ENCODE peak calls at places on chromosome 7, in four cellular contexts. One of them, this sample, is unnamed.

GRCh38 chr7:19116121-19117080 is 1.0 kb downstream of the TWIST1 start:
- DNase-seq in MM.1S: peak; percentile 24
- DNase-seq in HCT116: no peak
- DNase-seq in left ventricle myocardium inferior: no peak
- DNase-seq in this sample: no peak

GRCh38 chr7:19378340-19378704 is 233.1 kb upstream of the FERD3L start:
- DNase-seq in MM.1S: no peak
- DNase-seq in HCT116: no peak
- DNase-seq in left ventricle myocardium inferior: no peak
- DNase-seq in this sample: no peak

GRCh38 chr7:80428161-80429054 is 83.5 kb downstream of the GNAT3 start:
- DNase-seq in MM.1S: peak; percentile 19
- DNase-seq in HCT116: peak; percentile 54
- DNase-seq in left ventricle myocardium inferior: no peak
- DNase-seq in this sample: peak; percentile 18

GRCh38 chr7:127967276-127967675 is 64.0 kb downstream of the LRRC4 start:
- DNase-seq in MM.1S: no peak
- DNase-seq in HCT116: no peak
- DNase-seq in left ventricle myocardium inferior: no peak
- DNase-seq in this sample: no peak

GRCh38 chr7:158175779-158176178 is 411.8 kb downstream of the PTPRN2 start:
- DNase-seq in MM.1S: no peak
- DNase-seq in HCT116: no peak
- DNase-seq in left ventricle myocardium inferior: no peak
- DNase-seq in this sample: no peak

GRCh38 chr7:70766109-70766508 is 365.8 kb upstream of the GALNT17 start:
- DNase-seq in MM.1S: no peak
- DNase-seq in HCT116: no peak
- DNase-seq in left ventricle myocardium inferior: no peak
- DNase-seq in this sample: no peak

GRCh38 chr7:32536585-32536984 is 41.3 kb downstream of the AVL9 start:
- DNase-seq in MM.1S: no peak
- DNase-seq in HCT116: peak; percentile 29
- DNase-seq in left ventricle myocardium inferior: no peak
- DNase-seq in this sample: peak; percentile 85

GRCh38 chr7:26081627-26082026 is 70.4 kb upstream of the NFE2L3 start:
- DNase-seq in MM.1S: no peak
- DNase-seq in HCT116: no peak
- DNase-seq in left ventricle myocardium inferior: no peak
- DNase-seq in this sample: no peak

GRCh38 chr7:48279420-48279819 is 108.2 kb downstream of the ABCA13 start:
- DNase-seq in MM.1S: no peak
- DNase-seq in HCT116: no peak
- DNase-seq in left ventricle myocardium inferior: no peak
- DNase-seq in this sample: no peak

GRCh38 chr7:104621332-104621731 is 292.9 kb downstream of the LHFPL3 start:
- DNase-seq in MM.1S: no peak
- DNase-seq in HCT116: no peak
- DNase-seq in left ventricle myocardium inferior: no peak
- DNase-seq in this sample: no peak

GRCh38 chr7:51645298-51645697 is 328.7 kb upstream of the COBL start:
- DNase-seq in MM.1S: no peak
- DNase-seq in HCT116: no peak
- DNase-seq in left ventricle myocardium inferior: no peak
- DNase-seq in this sample: no peak

GRCh38 chr7:32164341-32164996 is 94.3 kb upstream of the PDE1C start:
- DNase-seq in MM.1S: peak; percentile 13
- DNase-seq in HCT116: peak; percentile 43
- DNase-seq in left ventricle myocardium inferior: no peak
- DNase-seq in this sample: no peak

GRCh38 chr7:22992874-22993840 is 20.8 kb downstream of the HYCC1 start:
- DNase-seq in MM.1S: peak; percentile 73
- DNase-seq in HCT116: no peak
- DNase-seq in left ventricle myocardium inferior: no peak
- DNase-seq in this sample: no peak

GRCh38 chr7:121604627-121605296 is 208.7 kb upstream of the FAM3C start:
- DNase-seq in MM.1S: no peak
- DNase-seq in HCT116: no peak
- DNase-seq in left ventricle myocardium inferior: no peak
- DNase-seq in this sample: no peak

GRCh38 chr7:135467207-135467711 is 42.6 kb downstream of the CNOT4 start:
- DNase-seq in MM.1S: no peak
- DNase-seq in HCT116: no peak
- DNase-seq in left ventricle myocardium inferior: no peak
- DNase-seq in this sample: no peak

GRCh38 chr7:50356212-50356944 is 51.9 kb downstream of the IKZF1 start:
- DNase-seq in MM.1S: no peak
- DNase-seq in HCT116: no peak
- DNase-seq in left ventricle myocardium inferior: peak; percentile 46
- DNase-seq in this sample: no peak

GRCh38 chr7:76217942-76218566 is 16.4 kb downstream of the SRRM3 start:
- DNase-seq in MM.1S: no peak
- DNase-seq in HCT116: no peak
- DNase-seq in left ventricle myocardium inferior: no peak
- DNase-seq in this sample: no peak

DNA sequence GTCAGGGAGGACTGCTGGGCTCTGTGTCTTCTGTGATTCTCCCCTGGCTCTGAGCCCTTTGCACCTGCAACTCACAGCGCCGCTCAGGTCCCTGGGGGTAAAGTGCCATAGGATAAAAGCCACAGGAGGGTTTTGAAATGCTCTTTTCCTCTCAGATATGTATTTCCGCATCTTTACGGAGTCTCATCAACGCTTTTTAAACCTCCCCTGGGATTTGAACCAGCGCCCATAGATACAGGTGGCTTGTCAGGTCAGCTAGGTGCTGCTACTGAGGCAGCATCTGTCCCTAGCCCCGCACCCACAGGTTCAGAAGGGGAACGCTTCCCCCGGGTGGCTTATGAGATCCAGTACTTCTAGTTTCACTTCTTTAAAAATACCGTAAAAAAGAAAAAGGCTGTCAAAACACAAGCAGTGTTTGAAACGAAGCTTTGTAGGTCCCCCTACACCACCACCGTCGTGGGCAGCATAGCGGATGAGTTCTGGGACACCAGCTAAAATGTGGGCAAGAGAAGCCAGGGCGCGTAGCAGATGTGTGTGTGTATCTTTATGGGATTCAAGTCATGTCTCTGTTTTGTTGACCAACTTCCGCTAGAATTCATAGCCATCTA is 173.5 kb downstream of the CUX1 start:
- DNase-seq in MM.1S: peak; percentile 84
- DNase-seq in HCT116: no peak
- DNase-seq in left ventricle myocardium inferior: no peak
- DNase-seq in this sample: no peak
- TF ChIP-seq CTCF in MM.1S: peak; percentile 15
- TF ChIP-seq CTCF in HCT116: no peak
- TF ChIP-seq CTCF in left ventricle myocardium inferior: no peak
- TF ChIP-seq CTCF in this sample: no peak

GRCh38 chr7:1040790-1041189 is 3.6 kb upstream of the GPR146 start:
- DNase-seq in MM.1S: no peak
- DNase-seq in HCT116: no peak
- DNase-seq in left ventricle myocardium inferior: no peak
- DNase-seq in this sample: no peak
- H3K4me3 ChIP-seq in MM.1S: no peak overlapping the region
- H3K4me3 ChIP-seq in HCT116: no peak overlapping the region
- H3K4me3 ChIP-seq in left ventricle myocardium inferior: no peak overlapping the region
- H3K4me3 ChIP-seq in this sample: no peak overlapping the region

GRCh38 chr7:143360788-143361551 is 1.5 kb downstream of the FAM131B start:
- DNase-seq in MM.1S: no peak
- DNase-seq in HCT116: no peak
- DNase-seq in left ventricle myocardium inferior: no peak
- DNase-seq in this sample: no peak
- H3K27me3 ChIP-seq in MM.1S: peaks cover 47% of the 10 kb centered on the region
- H3K27me3 ChIP-seq in HCT116: no peaks in the 10 kb centered on the region
- H3K27me3 ChIP-seq in left ventricle myocardium inferior: peaks cover 86% of the 10 kb centered on the region
- H3K27me3 ChIP-seq in this sample: peaks cover 38% of the 10 kb centered on the region

DNA sequence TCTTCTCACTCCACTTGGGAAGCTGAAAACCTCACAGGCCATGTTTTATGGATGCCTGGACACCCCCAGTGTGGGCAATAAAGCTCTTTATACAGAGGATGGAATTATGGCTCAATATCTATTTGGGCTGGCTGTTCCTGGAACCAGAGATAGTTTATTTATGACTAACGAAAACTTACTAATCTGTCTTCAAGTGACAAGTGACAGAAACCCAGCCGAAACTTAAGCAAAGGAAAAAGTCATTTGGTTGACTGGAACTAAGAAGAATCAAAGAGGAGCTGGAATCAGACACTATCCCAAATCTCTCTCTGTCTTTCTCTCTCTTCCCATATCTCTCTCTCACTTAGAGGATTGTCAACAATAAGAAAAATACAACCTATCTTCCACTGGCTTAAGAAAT is 78.3 kb upstream of the CDK6 start:
- DNase-seq in MM.1S: no peak
- DNase-seq in HCT116: no peak
- DNase-seq in left ventricle myocardium inferior: no peak
- DNase-seq in this sample: no peak
- TF ChIP-seq CTCF in MM.1S: no peak
- TF ChIP-seq CTCF in HCT116: no peak
- TF ChIP-seq CTCF in left ventricle myocardium inferior: no peak
- TF ChIP-seq CTCF in this sample: no peak

DNA sequence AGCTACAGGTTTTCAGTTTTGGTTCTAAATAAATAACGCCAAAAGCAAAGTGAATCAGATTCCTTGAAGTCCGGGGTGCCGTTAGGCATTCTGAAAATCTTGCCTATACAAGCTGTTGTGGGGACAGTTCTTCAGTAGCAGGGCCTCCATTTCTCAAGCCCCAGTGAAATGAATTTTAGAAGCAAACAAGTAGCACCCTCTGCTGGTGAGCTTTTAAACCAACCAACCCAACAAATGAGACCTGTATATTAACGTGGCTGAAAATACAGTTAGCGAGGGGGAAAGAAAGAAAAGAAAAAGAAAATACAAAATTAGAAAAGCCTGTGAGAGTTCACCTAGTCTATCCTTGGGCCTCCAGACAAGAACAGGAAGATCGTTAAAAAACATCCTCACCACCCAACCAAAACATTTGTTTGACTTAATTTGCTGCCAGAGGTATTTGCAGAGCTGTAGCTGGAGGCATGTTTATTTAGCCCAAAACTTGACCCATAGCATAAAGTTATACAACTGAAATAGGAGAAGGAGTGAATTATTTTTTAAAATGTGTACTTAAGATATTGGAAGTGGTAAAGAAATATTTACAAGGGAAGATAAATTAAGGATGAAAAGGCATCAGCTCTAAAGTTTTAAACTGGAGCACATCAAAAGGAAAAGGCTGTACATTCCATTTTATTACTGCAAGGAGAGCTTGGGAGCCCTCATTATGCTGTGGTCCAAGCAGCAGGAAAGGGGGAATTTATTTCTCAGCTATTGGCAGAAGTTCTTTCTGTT is 98.9 kb downstream of the DYNC1I1 start:
- DNase-seq in MM.1S: peak; percentile 80
- DNase-seq in HCT116: peak; percentile 29
- DNase-seq in left ventricle myocardium inferior: no peak
- DNase-seq in this sample: no peak
- H3K4me3 ChIP-seq in MM.1S: no peak overlapping the region
- H3K4me3 ChIP-seq in HCT116: no peak overlapping the region
- H3K4me3 ChIP-seq in left ventricle myocardium inferior: no peak overlapping the region
- H3K4me3 ChIP-seq in this sample: no peak overlapping the region

This sample was measured in kidney epithelial cell.